ENCODE peak calls at places on chromosomes 16 and 17, in eight cellular contexts. F is breast epithelium, Y is fibroblast of the aortic adventitia, V is ascending aorta, C is left ventricle myocardium inferior, H is tibial artery, Z is body of pancreas, I is fibroblast of pulmonary artery. N is an unnamed sample.

GRCh38 chr17:57445051-57445450 is 188.7 kb downstream of the MSI2 start:
- DNase-seq in V (no peak), Y (no peak), C (no peak), Z (no peak), I (no peak), F (peak), H (no peak), N (no peak)

GRCh38 chr16:30756781-30757100 is 5.1 kb downstream of the CFAP119 start:
- DNase-seq in Z (no peak), F (no peak), V (no peak), H (no peak), C (no peak), I (no peak), Y (no peak), N (no peak)

GRCh38 chr17:21379080-21379711 is 3.0 kb downstream of the KCNJ12 start:
- DNase-seq in H (no peak), C (peak), Y (no peak), Z (peak), V (no peak), I (no peak), F (no peak), N (no peak)

GRCh38 chr16:54286330-54287017 is at the start of gene IRX3:
- DNase-seq in Y (peak), V (peak), H (peak), Z (peak), F (peak), I (peak), C (peak), N (peak)

GRCh38 chr16:51222016-51222415 is 70.9 kb upstream of the SALL1 start:
- DNase-seq in C (no peak), Z (no peak), I (no peak), Y (no peak), V (no peak), H (no peak), F (no peak), N (no peak)

GRCh38 chr17:70796757-70797156 is 627.4 kb downstream of the KCNJ2 start:
- DNase-seq in F (no peak), I (no peak), H (no peak), Y (no peak), C (no peak), V (no peak), Z (no peak), N (no peak)

GRCh38 chr17:80067393-80067986 is 31.0 kb downstream of the CCDC40 start:
- DNase-seq in C (no peak), V (no peak), Y (no peak), I (no peak), H (no peak), Z (no peak), F (no peak), N (no peak)

GRCh38 chr16:85392756-85393673 is 220.1 kb upstream of the GSE1 start:
- DNase-seq in F (no peak), V (peak), H (no peak), Z (no peak), C (peak), Y (no peak), I (no peak), N (no peak)

GRCh38 chr16:83901101-83901500 is 2.2 kb downstream of the MLYCD start:
- DNase-seq in F (no peak), I (no peak), C (no peak), V (no peak), H (no peak), Y (no peak), Z (no peak), N (peak)

GRCh38 chr17:58059141-58059540 is 24.1 kb upstream of the DYNLL2 start:
- DNase-seq in H (no peak), C (no peak), Z (no peak), V (no peak), F (no peak), I (no peak), Y (no peak), N (no peak)

GRCh38 chr17:2940352-2940751 is 123.1 kb downstream of the OR1D5 start:
- DNase-seq in Z (no peak), C (peak), Y (peak), V (no peak), F (peak), H (peak), I (no peak), N (no peak)

GRCh38 chr16:4058386-4058785 is 57.9 kb downstream of the ADCY9 start:
- DNase-seq in H (no peak), F (no peak), Y (no peak), I (no peak), V (no peak), Z (no peak), C (no peak), N (no peak)

GRCh38 chr17:78345791-78346494 is 13.9 kb downstream of the SOCS3 start:
- DNase-seq in F (no peak), C (no peak), Y (no peak), H (no peak), I (no peak), V (no peak), Z (peak), N (no peak)

GRCh38 chr16:79317521-79317920 is 283.0 kb downstream of the MAF start:
- DNase-seq in Y (no peak), F (no peak), H (no peak), I (no peak), C (no peak), V (no peak), Z (no peak), N (no peak)

GRCh38 chr16:56647641-56648431 is 3.9 kb upstream of the MT1B start:
- DNase-seq in H (no peak), C (no peak), I (no peak), F (no peak), Z (no peak), Y (no peak), V (no peak), N (no peak)

GRCh38 chr16:56643080-56643778 is 4.8 kb downstream of the MT1A start:
- DNase-seq in Z (peak), I (peak), H (peak), Y (peak), F (peak), V (peak), C (peak), N (peak)

GRCh38 chr16:56643833-56644232 is 5.4 kb downstream of the MT1A start:
- DNase-seq in I (no peak), C (no peak), H (no peak), F (no peak), V (no peak), Z (no peak), Y (no peak), N (no peak)

GRCh38 chr16:56645838-56646237 is 5.8 kb upstream of the MT1B start:
- DNase-seq in V (no peak), I (no peak), Z (no peak), H (no peak), C (no peak), Y (no peak), F (no peak), N (no peak)

GRCh38 chr16:56645311-56645710 is 6.4 kb upstream of the MT1B start:
- DNase-seq in F (no peak), C (no peak), I (no peak), V (no peak), H (no peak), Y (no peak), Z (no peak), N (no peak)
- H3K4me3 ChIP-seq in F (no peak), C (no peak), I (no peak), V (no peak), H (no peak), Y (no peak), Z (no peak), N (no peak)

GRCh38 chr17:31722251-31723056 is 136.6 kb downstream of the COPRS start:
- DNase-seq in C (no peak), Z (peak), V (peak), F (no peak), Y (no peak), I (peak), H (no peak), N (no peak)
- TF ChIP-seq CTCF in C (no peak), Z (no peak), V (no peak), F (no peak), Y (no peak), I (no peak), H (peak), N (no peak)

DNA sequence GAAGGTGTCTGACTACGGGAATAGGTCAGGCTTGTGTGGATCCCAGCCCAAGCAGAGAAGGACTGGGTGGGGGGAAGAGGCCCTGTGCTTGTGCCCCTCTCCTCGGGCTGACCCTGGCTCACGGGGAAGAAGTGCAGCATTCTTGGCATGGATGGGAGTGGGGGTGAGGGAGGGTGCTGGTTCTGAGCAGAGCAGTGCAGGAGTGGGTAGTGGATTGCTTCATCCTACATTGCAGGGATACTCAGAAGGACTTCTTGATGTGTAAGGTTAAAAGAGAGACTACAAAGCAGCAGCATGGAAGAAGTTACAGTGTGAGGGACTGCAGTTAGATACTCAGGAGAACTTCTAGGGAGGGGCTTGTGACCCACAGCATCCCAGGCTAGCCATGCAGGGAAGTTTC is 2.1 kb downstream of the ARHGAP23 start:
- DNase-seq in Y (peak), Z (no peak), I (peak), H (no peak), F (no peak), V (no peak), C (no peak), N (peak)
- H3K4me3 ChIP-seq in Y (peak), Z (no peak), I (peak), H (no peak), F (no peak), V (peak), C (peak), N (no peak)

GRCh38 chr16:66549284-66550131 is at the start of gene TK2:
- DNase-seq in F (peak), I (peak), V (peak), C (peak), Y (no peak), H (peak), Z (peak), N (peak)
- TF ChIP-seq CTCF in F (no peak), I (peak), V (peak), C (peak), Y (peak), H (no peak), Z (peak), N (no peak)

DNA sequence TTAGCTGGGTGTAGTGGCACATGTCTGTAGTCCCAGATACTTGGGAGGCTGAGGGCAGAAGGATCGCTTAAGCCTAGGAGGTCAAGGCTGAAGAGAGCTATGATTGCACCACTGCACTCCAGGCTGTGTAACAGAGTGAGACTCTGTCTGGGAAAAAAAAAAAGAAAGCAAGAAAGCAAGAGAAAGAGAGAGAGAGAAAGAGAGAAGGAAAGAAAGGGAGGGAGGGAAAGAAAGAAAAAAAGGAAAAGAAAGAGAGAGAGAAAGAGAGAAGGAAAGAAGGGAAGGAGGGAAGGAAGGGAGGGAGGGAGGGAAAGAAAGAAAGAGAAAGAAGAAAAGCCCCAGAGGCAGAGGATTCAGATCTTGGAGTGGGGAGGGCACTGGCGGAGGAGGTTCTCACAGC is 6.5 kb downstream of the DHX58 start:
- DNase-seq in C (no peak), V (no peak), F (no peak), Y (no peak), H (no peak), I (no peak), Z (no peak), N (no peak)
- H3K4me3 ChIP-seq in C (no peak), V (no peak), F (no peak), Y (no peak), H (no peak), I (no peak), Z (no peak), N (no peak)